ENCODE peak calls at places on chromosomes 1 and 21, in seven cellular contexts. S is Kasumi-1; W is HuH-7.5; U is mesothelial cell of epicardium; G is GM13976; X is stimulated activated CD8-positive, alpha-beta memory T cell treated with anti-CD3 and anti-CD28 coated beads, Interleukin-12 subunit alpha, Interleukin-12 subunit beta, amount 100 ng/mL, for 1 hour; E is activated CD4-positive, alpha-beta T cell treated with anti-CD3 and anti-CD28 coated beads, Interleukin-2, amount 10 ng/mL, durations not matched to agents 7 days and 5 days. R is an unnamed sample.
A peak's percentile ranks its signal among the peaks of the same experiment; 100 is the strongest.

GRCh38 chr1:154861607-154862094 is 8.4 kb downstream of the KCNN3 start:
- DNase-seq in S (peak; percentile 8), W (no peak), U (no peak), G (no peak), X (no peak), E (no peak), R (no peak)

GRCh38 chr1:228445867-228446584 is 29.4 kb upstream of the TRIM17 start:
- DNase-seq in S (no peak), W (peak; percentile 88), U (peak; percentile 47), G (peak; percentile 87), X (no peak), E (peak; percentile 49), R (peak; percentile 17)

GRCh38 chr1:232627645-232628334 is 2.1 kb downstream of the SIPA1L2 start:
- DNase-seq in S (peak; percentile 51), W (no peak), U (no peak), G (no peak), X (no peak), E (peak; percentile 54), R (no peak)

GRCh38 chr1:205922314-205922713 is 20.9 kb downstream of the SLC26A9 start:
- DNase-seq in S (no peak), W (no peak), U (peak; percentile 7), G (no peak), X (no peak), E (no peak), R (no peak)

GRCh38 chr1:79355073-79355472 is 348.5 kb upstream of the ADGRL4 start:
- DNase-seq in S (no peak), W (no peak), U (no peak), G (no peak), X (no peak), E (no peak), R (no peak)

GRCh38 chr1:3014443-3015268 is 6.6 kb upstream of the ACTRT2 start:
- DNase-seq in S (no peak), W (no peak), U (no peak), G (no peak), X (no peak), E (no peak), R (no peak)

GRCh38 chr1:17878837-17879236 is 123.7 kb downstream of the ACTL8 start:
- DNase-seq in S (no peak), W (no peak), U (peak; percentile 6), G (no peak), X (no peak), E (no peak), R (no peak)

GRCh38 chr1:7209340-7209739 is 424.1 kb downstream of the CAMTA1 start:
- DNase-seq in S (no peak), W (no peak), U (no peak), G (no peak), X (no peak), E (no peak), R (no peak)

GRCh38 chr1:12173631-12174121 is 6.9 kb downstream of the TNFRSF1B start:
- DNase-seq in S (peak; percentile 74), W (no peak), U (no peak), G (peak; percentile 74), X (peak; percentile 91), E (peak; percentile 93), R (no peak)

GRCh38 chr1:59596956-59597355 is 217.8 kb upstream of the HOOK1 start:
- DNase-seq in S (no peak), W (no peak), U (no peak), G (no peak), X (no peak), E (no peak), R (no peak)

GRCh38 chr1:88890790-88891317 is 513 bp downstream of the GTF2B start:
- DNase-seq in S (peak; percentile 44), W (no peak), U (no peak), G (peak; percentile 38), X (no peak), E (peak; percentile 51), R (peak; percentile 18)

GRCh38 chr1:157994081-157994581 is 686 bp downstream of the KIRREL1 start:
- DNase-seq in S (no peak), W (no peak), U (no peak), G (no peak), X (no peak), E (no peak), R (no peak)

GRCh38 chr21:31546402-31547155 is 112.9 kb upstream of the SOD1 start:
- DNase-seq in S (no peak), W (no peak), U (no peak), G (no peak), X (no peak), E (no peak), R (no peak)

GRCh38 chr21:43613755-43614638 is 45.3 kb downstream of the HSF2BP start:
- DNase-seq in S (no peak), W (no peak), U (no peak), G (peak; percentile 70), X (no peak), E (no peak), R (no peak)

GRCh38 chr1:90716552-90717355 is at the start of gene BARHL2:
- DNase-seq in S (no peak), W (no peak), U (no peak), G (peak; percentile 28), X (no peak), E (no peak), R (no peak)

GRCh38 chr1:209202826-209203439 is 380.6 kb upstream of the CAMK1G start:
- DNase-seq in S (peak; percentile 48), W (peak; percentile 25), U (no peak), G (peak; percentile 62), X (no peak), E (peak; percentile 15), R (no peak)

GRCh38 chr1:53401815-53402745 is 57.1 kb upstream of the DMRTB1 start:
- DNase-seq in S (no peak), W (no peak), U (peak; percentile 28), G (no peak), X (no peak), E (no peak), R (no peak)

GRCh38 chr1:1352784-1353388 is 3.7 kb upstream of the DVL1 start:
- DNase-seq in S (no peak), W (no peak), U (no peak), G (no peak), X (no peak), E (no peak), R (no peak)

GRCh38 chr1:205774277-205775014 is 836 bp downstream of the RAB29 start:
- DNase-seq in S (peak; percentile 16), W (peak; percentile 32), U (no peak), G (peak; percentile 57), X (no peak), E (peak; percentile 49), R (no peak)

GRCh38 chr1:52917156-52917555 is 4.4 kb downstream of the ECHDC2 start:
- DNase-seq in S (no peak), W (no peak), U (no peak), G (no peak), X (no peak), E (no peak), R (no peak)

GRCh38 chr1:234581063-234581714 is 28.8 kb downstream of the IRF2BP2 start:
- DNase-seq in S (no peak), W (no peak), U (no peak), G (no peak), X (no peak), E (no peak), R (no peak)

GRCh38 chr1:68174173-68175113 is 57.9 kb downstream of the WLS start:
- DNase-seq in S (no peak), W (no peak), U (peak; percentile 74), G (no peak), X (no peak), E (no peak), R (no peak)

GRCh38 chr1:151984313-151984956 is 9.2 kb downstream of the S100A10 start:
- DNase-seq in S (peak; percentile 52), W (no peak), U (no peak), G (peak; percentile 72), X (no peak), E (peak; percentile 42), R (no peak)

GRCh38 chr1:236289492-236290131 is 7.9 kb upstream of the ERO1B start:
- DNase-seq in S (no peak), W (no peak), U (no peak), G (no peak), X (no peak), E (no peak), R (no peak)